ENCODE peak calls at places on chromosome 3, in nine cellular contexts. One of them, this sample, is unnamed.

GRCh38 chr3:59367150-59367549 is 317.3 kb upstream of the CFAP20DC start:
- DNase-seq in RKO: no peak
- DNase-seq in right atrium auricular region: no peak
- DNase-seq in HEK293T: peak
- DNase-seq in NB4: no peak
- DNase-seq in Peyer's patch: no peak
- DNase-seq in HS-5: no peak
- DNase-seq in amniotic stem cell: no peak
- DNase-seq in upper lobe of right lung: no peak
- DNase-seq in this sample: no peak

GRCh38 chr3:103389356-103389755 is 954.5 kb downstream of the ZPLD1 start:
- DNase-seq in NB4: no peak
- DNase-seq in amniotic stem cell: no peak
- DNase-seq in RKO: no peak
- DNase-seq in right atrium auricular region: no peak
- DNase-seq in HEK293T: no peak
- DNase-seq in upper lobe of right lung: no peak
- DNase-seq in Peyer's patch: no peak
- DNase-seq in HS-5: no peak
- DNase-seq in this sample: no peak

GRCh38 chr3:126858887-126859286 is 124.0 kb upstream of the PLXNA1 start:
- DNase-seq in Peyer's patch: no peak
- DNase-seq in upper lobe of right lung: peak
- DNase-seq in RKO: peak
- DNase-seq in HEK293T: no peak
- DNase-seq in right atrium auricular region: no peak
- DNase-seq in HS-5: peak
- DNase-seq in NB4: peak
- DNase-seq in amniotic stem cell: peak
- DNase-seq in this sample: no peak

GRCh38 chr3:194768586-194768985 is 82.9 kb downstream of the FAM43A start:
- DNase-seq in HS-5: no peak
- DNase-seq in upper lobe of right lung: no peak
- DNase-seq in RKO: no peak
- DNase-seq in HEK293T: no peak
- DNase-seq in NB4: no peak
- DNase-seq in Peyer's patch: no peak
- DNase-seq in right atrium auricular region: no peak
- DNase-seq in amniotic stem cell: no peak
- DNase-seq in this sample: no peak

GRCh38 chr3:192077795-192078497 is 617.0 kb downstream of the PYDC2 start:
- DNase-seq in HEK293T: no peak
- DNase-seq in upper lobe of right lung: no peak
- DNase-seq in amniotic stem cell: no peak
- DNase-seq in NB4: no peak
- DNase-seq in Peyer's patch: no peak
- DNase-seq in right atrium auricular region: no peak
- DNase-seq in HS-5: no peak
- DNase-seq in RKO: no peak
- DNase-seq in this sample: no peak

GRCh38 chr3:34260991-34261365 is 462.5 kb downstream of the PDCD6IP start:
- DNase-seq in amniotic stem cell: no peak
- DNase-seq in right atrium auricular region: no peak
- DNase-seq in RKO: no peak
- DNase-seq in HEK293T: no peak
- DNase-seq in NB4: no peak
- DNase-seq in upper lobe of right lung: no peak
- DNase-seq in Peyer's patch: no peak
- DNase-seq in HS-5: no peak
- DNase-seq in this sample: no peak

GRCh38 chr3:194231840-194232832 is 96.2 kb downstream of the HES1 start:
- DNase-seq in RKO: no peak
- DNase-seq in amniotic stem cell: no peak
- DNase-seq in right atrium auricular region: peak
- DNase-seq in upper lobe of right lung: no peak
- DNase-seq in NB4: no peak
- DNase-seq in HS-5: no peak
- DNase-seq in Peyer's patch: no peak
- DNase-seq in HEK293T: no peak
- DNase-seq in this sample: no peak

GRCh38 chr3:195887670-195888069 is 20.7 kb downstream of the TNK2 start:
- DNase-seq in Peyer's patch: no peak
- DNase-seq in HEK293T: no peak
- DNase-seq in HS-5: no peak
- DNase-seq in NB4: no peak
- DNase-seq in RKO: no peak
- DNase-seq in amniotic stem cell: no peak
- DNase-seq in right atrium auricular region: no peak
- DNase-seq in upper lobe of right lung: no peak
- DNase-seq in this sample: no peak

GRCh38 chr3:125061170-125061569 is 5.4 kb upstream of the HEG1 start:
- DNase-seq in RKO: no peak
- DNase-seq in Peyer's patch: peak
- DNase-seq in amniotic stem cell: no peak
- DNase-seq in HEK293T: no peak
- DNase-seq in upper lobe of right lung: no peak
- DNase-seq in HS-5: no peak
- DNase-seq in NB4: no peak
- DNase-seq in right atrium auricular region: peak
- DNase-seq in this sample: no peak

GRCh38 chr3:121483290-121483689 is 62.5 kb downstream of the POLQ start:
- DNase-seq in Peyer's patch: no peak
- DNase-seq in NB4: no peak
- DNase-seq in amniotic stem cell: no peak
- DNase-seq in RKO: no peak
- DNase-seq in HEK293T: no peak
- DNase-seq in upper lobe of right lung: no peak
- DNase-seq in HS-5: peak
- DNase-seq in right atrium auricular region: no peak
- DNase-seq in this sample: no peak

GRCh38 chr3:55160241-55160877 is 232.5 kb upstream of the LRTM1 start:
- DNase-seq in Peyer's patch: peak
- DNase-seq in amniotic stem cell: peak
- DNase-seq in RKO: no peak
- DNase-seq in NB4: peak
- DNase-seq in HS-5: peak
- DNase-seq in right atrium auricular region: peak
- DNase-seq in HEK293T: no peak
- DNase-seq in upper lobe of right lung: no peak
- DNase-seq in this sample: no peak

GRCh38 chr3:33578325-33579180 is 138.3 kb upstream of the UBP1 start:
- DNase-seq in HEK293T: no peak
- DNase-seq in upper lobe of right lung: no peak
- DNase-seq in Peyer's patch: no peak
- DNase-seq in NB4: no peak
- DNase-seq in right atrium auricular region: no peak
- DNase-seq in RKO: peak
- DNase-seq in amniotic stem cell: peak
- DNase-seq in HS-5: peak
- DNase-seq in this sample: no peak

GRCh38 chr3:69090021-69090420 is 5.3 kb downstream of the ARL6IP5 start:
- DNase-seq in right atrium auricular region: no peak
- DNase-seq in amniotic stem cell: peak
- DNase-seq in HS-5: no peak
- DNase-seq in upper lobe of right lung: no peak
- DNase-seq in HEK293T: no peak
- DNase-seq in NB4: no peak
- DNase-seq in Peyer's patch: no peak
- DNase-seq in RKO: peak
- DNase-seq in this sample: no peak

GRCh38 chr3:61563614-61564404 is 2.4 kb downstream of the PTPRG start:
- DNase-seq in HEK293T: no peak
- DNase-seq in RKO: no peak
- DNase-seq in upper lobe of right lung: peak
- DNase-seq in NB4: no peak
- DNase-seq in right atrium auricular region: no peak
- DNase-seq in HS-5: no peak
- DNase-seq in Peyer's patch: no peak
- DNase-seq in amniotic stem cell: no peak
- DNase-seq in this sample: peak

GRCh38 chr3:129440648-129441190 is 695 bp downstream of the IFT122 start:
- DNase-seq in amniotic stem cell: no peak
- DNase-seq in upper lobe of right lung: no peak
- DNase-seq in RKO: peak
- DNase-seq in Peyer's patch: no peak
- DNase-seq in NB4: no peak
- DNase-seq in HEK293T: no peak
- DNase-seq in right atrium auricular region: no peak
- DNase-seq in HS-5: no peak
- DNase-seq in this sample: no peak

GRCh38 chr3:112855883-112856282 is 9.2 kb upstream of the CD200R1L start:
- DNase-seq in RKO: no peak
- DNase-seq in right atrium auricular region: no peak
- DNase-seq in HEK293T: no peak
- DNase-seq in HS-5: no peak
- DNase-seq in NB4: no peak
- DNase-seq in amniotic stem cell: no peak
- DNase-seq in Peyer's patch: no peak
- DNase-seq in upper lobe of right lung: no peak
- DNase-seq in this sample: no peak

GRCh38 chr3:60355825-60356224 is 895.4 kb downstream of the FHIT start:
- DNase-seq in amniotic stem cell: no peak
- DNase-seq in RKO: no peak
- DNase-seq in HS-5: no peak
- DNase-seq in Peyer's patch: no peak
- DNase-seq in HEK293T: no peak
- DNase-seq in right atrium auricular region: no peak
- DNase-seq in upper lobe of right lung: no peak
- DNase-seq in NB4: no peak
- DNase-seq in this sample: no peak

GRCh38 chr3:157160652-157161480 is 919 bp upstream of the CCNL1 start:
- DNase-seq in NB4: peak
- DNase-seq in RKO: peak
- DNase-seq in HS-5: peak
- DNase-seq in amniotic stem cell: peak
- DNase-seq in upper lobe of right lung: peak
- DNase-seq in Peyer's patch: peak
- DNase-seq in HEK293T: peak
- DNase-seq in right atrium auricular region: peak
- DNase-seq in this sample: peak

GRCh38 chr3:116425126-116425525 is 20.2 kb downstream of the LSAMP start:
- DNase-seq in NB4: no peak
- DNase-seq in RKO: no peak
- DNase-seq in HS-5: no peak
- DNase-seq in upper lobe of right lung: no peak
- DNase-seq in Peyer's patch: no peak
- DNase-seq in right atrium auricular region: no peak
- DNase-seq in HEK293T: no peak
- DNase-seq in amniotic stem cell: no peak
- DNase-seq in this sample: no peak

GRCh38 chr3:99808163-99808794 is 9.4 kb upstream of the CMSS1 start:
- DNase-seq in HEK293T: peak
- DNase-seq in NB4: peak
- DNase-seq in right atrium auricular region: no peak
- DNase-seq in amniotic stem cell: peak
- DNase-seq in HS-5: peak
- DNase-seq in upper lobe of right lung: no peak
- DNase-seq in Peyer's patch: peak
- DNase-seq in RKO: peak
- DNase-seq in this sample: no peak

GRCh38 chr3:129023909-129024308 is 22.8 kb downstream of the EFCC1 start:
- DNase-seq in amniotic stem cell: no peak
- DNase-seq in upper lobe of right lung: no peak
- DNase-seq in NB4: peak
- DNase-seq in Peyer's patch: no peak
- DNase-seq in HS-5: no peak
- DNase-seq in HEK293T: no peak
- DNase-seq in right atrium auricular region: no peak
- DNase-seq in RKO: peak
- DNase-seq in this sample: no peak

GRCh38 chr3:105746226-105746996 is 122.4 kb downstream of the CBLB start:
- DNase-seq in HS-5: no peak
- DNase-seq in Peyer's patch: no peak
- DNase-seq in RKO: no peak
- DNase-seq in upper lobe of right lung: no peak
- DNase-seq in right atrium auricular region: no peak
- DNase-seq in NB4: no peak
- DNase-seq in HEK293T: no peak
- DNase-seq in amniotic stem cell: no peak
- DNase-seq in this sample: no peak

GRCh38 chr3:72892081-72892763 is 4.4 kb downstream of the GXYLT2 start:
- DNase-seq in RKO: no peak
- DNase-seq in HS-5: peak
- DNase-seq in Peyer's patch: no peak
- DNase-seq in right atrium auricular region: no peak
- DNase-seq in NB4: no peak
- DNase-seq in amniotic stem cell: no peak
- DNase-seq in HEK293T: no peak
- DNase-seq in upper lobe of right lung: no peak
- DNase-seq in this sample: no peak

GRCh38 chr3:14398801-14399114 is 3.6 kb upstream of the SLC6A6 start:
- DNase-seq in RKO: no peak
- DNase-seq in HS-5: no peak
- DNase-seq in upper lobe of right lung: no peak
- DNase-seq in right atrium auricular region: no peak
- DNase-seq in HEK293T: no peak
- DNase-seq in NB4: peak
- DNase-seq in Peyer's patch: no peak
- DNase-seq in amniotic stem cell: no peak
- DNase-seq in this sample: no peak

GRCh38 chr3:15253023-15253697 is 47.1 kb downstream of the CAPN7 start:
- DNase-seq in NB4: no peak
- DNase-seq in RKO: no peak
- DNase-seq in amniotic stem cell: no peak
- DNase-seq in HEK293T: no peak
- DNase-seq in Peyer's patch: no peak
- DNase-seq in right atrium auricular region: no peak
- DNase-seq in upper lobe of right lung: no peak
- DNase-seq in HS-5: no peak
- DNase-seq in this sample: no peak

GRCh38 chr3:44434834-44435510 is 42.5 kb downstream of the ZNF445 start:
- DNase-seq in RKO: no peak
- DNase-seq in amniotic stem cell: no peak
- DNase-seq in upper lobe of right lung: no peak
- DNase-seq in right atrium auricular region: no peak
- DNase-seq in HEK293T: no peak
- DNase-seq in NB4: no peak
- DNase-seq in HS-5: no peak
- DNase-seq in Peyer's patch: no peak
- DNase-seq in this sample: no peak

GRCh38 chr3:42116466-42116865 is 25.3 kb downstream of the TRAK1 start:
- DNase-seq in HS-5: no peak
- DNase-seq in HEK293T: no peak
- DNase-seq in RKO: no peak
- DNase-seq in amniotic stem cell: no peak
- DNase-seq in upper lobe of right lung: no peak
- DNase-seq in Peyer's patch: no peak
- DNase-seq in right atrium auricular region: no peak
- DNase-seq in NB4: no peak
- DNase-seq in this sample: no peak

GRCh38 chr3:8532251-8532831 is 30.7 kb downstream of the LMCD1 start:
- DNase-seq in right atrium auricular region: no peak
- DNase-seq in amniotic stem cell: no peak
- DNase-seq in NB4: no peak
- DNase-seq in HS-5: peak
- DNase-seq in HEK293T: no peak
- DNase-seq in upper lobe of right lung: no peak
- DNase-seq in RKO: no peak
- DNase-seq in Peyer's patch: no peak
- DNase-seq in this sample: no peak

GRCh38 chr3:173287361-173287760 is 110.2 kb upstream of the NLGN1 start:
- DNase-seq in Peyer's patch: no peak
- DNase-seq in right atrium auricular region: no peak
- DNase-seq in NB4: no peak
- DNase-seq in HS-5: no peak
- DNase-seq in upper lobe of right lung: no peak
- DNase-seq in RKO: no peak
- DNase-seq in amniotic stem cell: no peak
- DNase-seq in HEK293T: no peak
- DNase-seq in this sample: no peak

GRCh38 chr3:1945698-1946097 is 153.0 kb upstream of the CNTN4 start:
- DNase-seq in upper lobe of right lung: no peak
- DNase-seq in HEK293T: no peak
- DNase-seq in amniotic stem cell: no peak
- DNase-seq in NB4: no peak
- DNase-seq in HS-5: no peak
- DNase-seq in RKO: no peak
- DNase-seq in right atrium auricular region: no peak
- DNase-seq in Peyer's patch: no peak
- DNase-seq in this sample: no peak

GRCh38 chr3:143693506-143693905 is 154.8 kb downstream of the SLC9A9 start:
- DNase-seq in HEK293T: no peak
- DNase-seq in amniotic stem cell: no peak
- DNase-seq in Peyer's patch: no peak
- DNase-seq in RKO: no peak
- DNase-seq in HS-5: no peak
- DNase-seq in upper lobe of right lung: no peak
- DNase-seq in NB4: no peak
- DNase-seq in right atrium auricular region: no peak
- DNase-seq in this sample: no peak

This sample was measured in vagina.